ENCODE peak calls at places on chromosome 9, in eight cellular contexts. I is naive thymus-derived CD8-positive, alpha-beta T cell; O is cardiac fibroblast; T is stimulated activated CD4-positive, alpha-beta T cell treated with anti-CD3 and anti-CD28 coated beads, Interleukin-1b, Interleukin-23, amount 100 ng/mL, for 24 hours; H is A549; E is activated naive CD4-positive, alpha-beta T cell treated with anti-CD3 and anti-CD28 coated beads for 36 hours; N is RWPE1; V is fibroblast of the aortic adventitia. M is an unnamed sample.

GRCh38 chr9:87722393-87722792 is 3.5 kb upstream of the CTSL start:
- DNase-seq in I (no peak), O (no peak), T (no peak), H (no peak), E (no peak), N (no peak), V (no peak), M (no peak)

GRCh38 chr9:111484564-111484878 is 338 bp upstream of the ECPAS start:
- DNase-seq in I (no peak), O (no peak), T (no peak), H (no peak), E (no peak), N (no peak), V (peak), M (no peak)

GRCh38 chr9:109278848-109279247 is 42.0 kb downstream of the EPB41L4B start:
- DNase-seq in I (no peak), O (no peak), T (no peak), H (no peak), E (no peak), N (no peak), V (no peak), M (no peak)

GRCh38 chr9:89179535-89179919 is 909 bp upstream of the SHC3 start:
- DNase-seq in I (no peak), O (peak), T (no peak), H (peak), E (no peak), N (no peak), V (peak), M (no peak)

GRCh38 chr9:80467632-80468031 is 895.9 kb downstream of the TLE4 start:
- DNase-seq in I (no peak), O (peak), T (no peak), H (no peak), E (no peak), N (no peak), V (peak), M (no peak)

GRCh38 chr9:94860678-94861588 is 134.4 kb downstream of the AOPEP start:
- DNase-seq in I (peak), O (peak), T (peak), H (no peak), E (peak), N (no peak), V (no peak), M (peak)

GRCh38 chr9:133785753-133786370 is 47.7 kb upstream of the SARDH start:
- DNase-seq in I (no peak), O (no peak), T (no peak), H (no peak), E (no peak), N (no peak), V (no peak), M (no peak)

GRCh38 chr9:120925535-120926396 is 830 bp downstream of the TRAF1 start:
- DNase-seq in I (peak), O (peak), T (no peak), H (peak), E (peak), N (peak), V (peak), M (peak)

GRCh38 chr9:124286292-124286931 is 28.7 kb downstream of the NEK6 start:
- DNase-seq in I (no peak), O (peak), T (peak), H (peak), E (peak), N (no peak), V (peak), M (no peak)

GRCh38 chr9:125850763-125851162 is 103.6 kb downstream of the PBX3 start:
- DNase-seq in I (no peak), O (peak), T (no peak), H (no peak), E (no peak), N (no peak), V (no peak), M (no peak)

GRCh38 chr9:129170229-129170628 is 7.8 kb downstream of the IER5L start:
- DNase-seq in I (no peak), O (peak), T (no peak), H (no peak), E (no peak), N (peak), V (peak), M (no peak)

GRCh38 chr9:3746296-3747275 is 220.8 kb upstream of the RFX3 start:
- DNase-seq in I (no peak), O (peak), T (no peak), H (peak), E (peak), N (peak), V (peak), M (no peak)

GRCh38 chr9:89311346-89312153 is 555 bp downstream of the CKS2 start:
- DNase-seq in I (no peak), O (no peak), T (no peak), H (no peak), E (no peak), N (peak), V (peak), M (no peak)

GRCh38 chr9:36033788-36034187 is 2.9 kb upstream of the RECK start:
- DNase-seq in I (no peak), O (no peak), T (no peak), H (no peak), E (no peak), N (no peak), V (no peak), M (no peak)

GRCh38 chr9:101530076-101530711 is 3.5 kb upstream of the RNF20 start:
- DNase-seq in I (peak), O (peak), T (peak), H (peak), E (peak), N (peak), V (peak), M (peak)

GRCh38 chr9:128145536-128145935 is 3.7 kb upstream of the LCN2 start:
- DNase-seq in I (no peak), O (no peak), T (no peak), H (no peak), E (no peak), N (peak), V (no peak), M (no peak)

GRCh38 chr9:95516221-95516735 is 493 bp downstream of the PTCH1 start:
- DNase-seq in I (no peak), O (no peak), T (no peak), H (no peak), E (no peak), N (no peak), V (no peak), M (no peak)

GRCh38 chr9:8778356-8778755 is 978.8 kb upstream of the DMAC1 start:
- DNase-seq in I (no peak), O (no peak), T (no peak), H (no peak), E (no peak), N (no peak), V (no peak), M (no peak)

GRCh38 chr9:121887553-121888437 is 205.3 kb downstream of the TTLL11 start:
- DNase-seq in I (no peak), O (no peak), T (no peak), H (no peak), E (no peak), N (no peak), V (no peak), M (no peak)

GRCh38 chr9:12631866-12632265 is 61.3 kb upstream of the TYRP1 start:
- DNase-seq in I (no peak), O (no peak), T (no peak), H (no peak), E (no peak), N (no peak), V (no peak), M (no peak)

GRCh38 chr9:120619751-120620655 is 40.0 kb upstream of the CDK5RAP2 start:
- DNase-seq in I (peak), O (peak), T (peak), H (peak), E (peak), N (peak), V (peak), M (peak)

GRCh38 chr9:125146247-125146646 is 2.9 kb upstream of the SCAI start:
- DNase-seq in I (no peak), O (no peak), T (no peak), H (no peak), E (no peak), N (no peak), V (peak), M (no peak)